ENCODE peak calls at places on chromosomes 4 and X, in six cellular contexts. W is left cardiac atrium; F is astrocyte of the cerebellum; A is upper lobe of left lung; O is stimulated activated CD4-positive, alpha-beta T cell treated with anti-CD3 and anti-CD28 coated beads, Interleukin-15, amount 100 ng/mL, for 24 hours; B is NCI-H460. T is an unnamed sample.

GRCh38 chr4:17561195-17561909 is 15.6 kb upstream of the LAP3 start:
- DNase-seq in O (peak), A (no peak), W (no peak), F (no peak), B (no peak), T (peak)

GRCh38 chr4:26568446-26568994 is 15.4 kb upstream of the TBC1D19 start:
- DNase-seq in F (peak), B (peak), A (no peak), O (no peak), W (no peak), T (peak)

GRCh38 chr4:151092488-151092887 is 6.9 kb upstream of the RPS3A start:
- DNase-seq in B (no peak), W (no peak), F (no peak), A (no peak), O (no peak), T (no peak)

GRCh38 chr4:82201805-82202636 is 171.8 kb downstream of the HNRNPD start:
- DNase-seq in A (peak), O (peak), B (peak), F (peak), W (peak), T (peak)

GRCh38 chrX:115499112-115499805 is 61.7 kb upstream of the PLS3 start:
- DNase-seq in F (no peak), A (no peak), O (no peak), W (no peak), B (no peak), T (no peak)

GRCh38 chr4:140049024-140049923 is 104.7 kb downstream of the MAML3 start:
- DNase-seq in A (peak), F (no peak), O (peak), W (peak), B (peak), T (peak)

GRCh38 chrX:11864171-11864570 is 106.1 kb downstream of the MSL3 start:
- DNase-seq in F (no peak), A (no peak), O (no peak), B (no peak), W (no peak), T (no peak)

GRCh38 chrX:1178580-1179057 is 33.8 kb downstream of the CRLF2 start:
- DNase-seq in A (no peak), O (peak), B (no peak), F (no peak), W (no peak), T (no peak)

GRCh38 chrX:118975831-118976598 is 1.6 kb downstream of the LONRF3 start:
- DNase-seq in O (peak), W (peak), F (no peak), A (peak), B (peak), T (peak)

GRCh38 chrX:120790118-120790517 is 85.5 kb downstream of the CT47B1 start:
- DNase-seq in O (no peak), A (no peak), B (peak), W (no peak), F (peak), T (peak)

GRCh38 chr4:37763831-37764230 is 62.7 kb upstream of the PGM2 start:
- DNase-seq in F (no peak), B (no peak), A (peak), W (no peak), O (no peak), T (no peak)

GRCh38 chr4:163748474-163748873 is 254.0 kb downstream of the TMA16 start:
- DNase-seq in O (no peak), B (no peak), W (no peak), F (no peak), A (no peak), T (no peak)

GRCh38 chr4:169183581-169183980 is 87.2 kb downstream of the SH3RF1 start:
- DNase-seq in B (no peak), F (no peak), W (no peak), O (no peak), A (no peak), T (no peak)

GRCh38 chr4:77613267-77613666 is 7.6 kb downstream of the CXCL13 start:
- DNase-seq in W (peak), B (no peak), O (no peak), A (no peak), F (no peak), T (no peak)

GRCh38 chr4:472881-473574 is 25.9 kb downstream of the ZNF721 start:
- DNase-seq in B (peak), O (no peak), A (peak), F (no peak), W (no peak), T (peak)

GRCh38 chrX:48972214-48973164 is 845 bp upstream of the KCND1 start:
- DNase-seq in F (no peak), B (peak), W (peak), O (peak), A (peak), T (peak)

GRCh38 chrX:125205918-125206665 is 113.6 kb upstream of the TEX13C start:
- DNase-seq in F (no peak), O (peak), W (no peak), B (peak), A (no peak), T (no peak)

GRCh38 chr4:74544655-74545361 is 99.9 kb downstream of the AREG start:
- DNase-seq in B (no peak), F (no peak), O (no peak), W (no peak), A (no peak), T (peak)

GRCh38 chr4:161762796-161763195 is 401.0 kb downstream of the FSTL5 start:
- DNase-seq in A (no peak), O (no peak), W (no peak), F (peak), B (no peak), T (no peak)

GRCh38 chr4:151359576-151359975 is 34.2 kb upstream of the SH3D19 start:
- DNase-seq in W (no peak), B (no peak), F (no peak), A (no peak), O (no peak), T (no peak)

GRCh38 chrX:47360423-47361179 is 9.8 kb upstream of the ZNF157 start:
- DNase-seq in B (no peak), F (no peak), O (no peak), W (no peak), A (no peak), T (no peak)

GRCh38 chrX:102599950-102600579 is 750 bp downstream of the ARMCX5 start:
- DNase-seq in B (no peak), O (no peak), F (no peak), A (no peak), W (no peak), T (peak)

GRCh38 chrX:103520391-103520790 is 1.1 kb upstream of the RAB40A start:
- DNase-seq in O (no peak), F (peak), W (no peak), A (no peak), B (no peak), T (no peak)

GRCh38 chrX:69539437-69539836 is 35.3 kb downstream of the NALF2 start:
- DNase-seq in O (no peak), A (no peak), F (no peak), B (no peak), W (no peak), T (no peak)

GRCh38 chrX:44470816-44471215 is 71.8 kb downstream of the FUNDC1 start:
- DNase-seq in F (no peak), B (no peak), A (no peak), W (no peak), O (no peak), T (no peak)

GRCh38 chrX:118346258-118347094 is 570 bp downstream of the WDR44 start:
- DNase-seq in W (peak), F (no peak), B (peak), O (peak), A (peak), T (peak)

GRCh38 chr4:176499518-176499917 is 179.8 kb downstream of the SPCS3 start:
- DNase-seq in A (no peak), B (peak), F (no peak), O (no peak), W (no peak), T (no peak)

GRCh38 chr4:110959041-110959643 is 336.3 kb upstream of the PITX2 start:
- DNase-seq in F (peak), O (no peak), A (no peak), B (peak), W (no peak), T (peak)

GRCh38 chr4:142353149-142353738 is 492.9 kb downstream of the INPP4B start:
- DNase-seq in W (no peak), O (no peak), F (peak), B (peak), A (no peak), T (peak)

GRCh38 chrX:100939336-100939735 is 10.6 kb upstream of the XKRX start:
- DNase-seq in B (no peak), A (no peak), O (no peak), F (no peak), W (no peak), T (no peak)

T was measured in dermis microvascular lymphatic vessel endothelial cell.